ENCODE peak calls at places on chromosomes 13 and 19, in seven cellular contexts. N is ELR; O is left ventricle myocardium superior; J is stimulated activated CD4-positive, alpha-beta T cell treated with anti-CD3 and anti-CD28 coated beads, TNF-alpha, amount 100 ng/mL, for 1 hour; G is activated CD4-positive, CD25-positive, alpha-beta regulatory T cell treated with anti-CD3 and anti-CD28 coated beads, Interleukin-2, amount 50 U/mL, for 16 hours; T is cardiac muscle cell; P is LoVo. Z is an unnamed sample.
A peak's percentile ranks its signal among the peaks of the same experiment; 100 is the strongest.

GRCh38 chr19:40721936-40722661 is 5.2 kb downstream of the ITPKC start:
- DNase-seq in J (no peak), N (peak; percentile 53), P (no peak), O (no peak), G (no peak), T (no peak), Z (no peak)

GRCh38 chr13:98672947-98673545 is 79.4 kb downstream of the SLC15A1 start:
- DNase-seq in J (no peak), O (peak; percentile 66), T (peak; percentile 83), P (peak; percentile 87), G (peak; percentile 10), N (peak; percentile 78), Z (peak; percentile 42)

GRCh38 chr13:44930907-44931676 is 58.2 kb downstream of the NUFIP1 start:
- DNase-seq in T (peak; percentile 55), G (no peak), O (no peak), N (peak; percentile 46), J (no peak), P (no peak), Z (no peak)

GRCh38 chr13:38819596-38819995 is 132.7 kb downstream of the FREM2 start:
- DNase-seq in P (no peak), J (no peak), T (no peak), O (no peak), N (no peak), G (no peak), Z (no peak)

GRCh38 chr13:68176486-68176885 is 946.4 kb upstream of the PCDH9 start:
- DNase-seq in T (peak; percentile 47), G (no peak), N (peak; percentile 83), J (no peak), O (no peak), P (no peak), Z (peak; percentile 13)

GRCh38 chr13:81089758-81090157 is 748.8 kb upstream of the SPRY2 start:
- DNase-seq in N (no peak), P (no peak), J (no peak), T (no peak), O (no peak), G (no peak), Z (no peak)

GRCh38 chr19:29287061-29287460 is 74.1 kb upstream of the UQCRFS1 start:
- DNase-seq in J (no peak), N (no peak), P (no peak), T (no peak), G (no peak), O (no peak), Z (no peak)

GRCh38 chr19:50792246-50792851 is 2.1 kb downstream of the ACP4 start:
- DNase-seq in T (no peak), J (no peak), G (no peak), N (no peak), O (no peak), P (no peak), Z (no peak)

GRCh38 chr13:35552172-35552844 is 75.8 kb upstream of the MAB21L1 start:
- DNase-seq in P (no peak), J (no peak), T (peak; percentile 3), N (peak; percentile 85), O (no peak), G (no peak), Z (no peak)

GRCh38 chr19:14555918-14556661 is 15.8 kb downstream of the NDUFB7 start:
- DNase-seq in P (no peak), G (no peak), N (peak; percentile 72), T (peak; percentile 12), J (no peak), O (no peak), Z (no peak)

GRCh38 chr13:95023405-95023804 is 277.8 kb downstream of the ABCC4 start:
- DNase-seq in P (no peak), J (no peak), G (no peak), O (no peak), N (peak; percentile 15), T (no peak), Z (no peak)

GRCh38 chr13:60759499-60759898 is 362.5 kb downstream of the TDRD3 start:
- DNase-seq in O (no peak), G (no peak), T (peak; percentile 14), P (peak; percentile 17), N (no peak), J (no peak), Z (peak; percentile 13)

GRCh38 chr19:3603121-3603841 is 3.4 kb downstream of the TBXA2R start:
- DNase-seq in G (no peak), J (no peak), N (no peak), T (no peak), O (no peak), P (no peak), Z (no peak)

GRCh38 chr13:75636339-75637095 is 387 bp downstream of the LMO7 start:
- DNase-seq in J (peak; percentile 13), G (no peak), N (peak; percentile 69), P (peak; percentile 28), T (peak; percentile 18), O (peak; percentile 25), Z (no peak)

Z was measured in NCI-H460.